ENCODE peak calls at places on chromosomes 16 and 17, in ten cellular contexts. S, N, T, X, B, D, Y, R, W and E are unnamed samples.

GRCh38 chr16:71911121-71911520 is 15.8 kb downstream of the IST1 start:
- DNase-seq in N (no peak), W (no peak), X (no peak), R (no peak), T (no peak), Y (no peak), B (no peak), S (no peak), D (no peak), E (no peak)

GRCh38 chr17:13576661-13577526 is 24.8 kb downstream of the HS3ST3A1 start:
- DNase-seq in T (no peak), R (no peak), W (no peak), X (no peak), S (no peak), Y (no peak), D (no peak), B (peak), N (no peak), E (no peak)

GRCh38 chr17:20063665-20064648 is 54.8 kb downstream of the SPECC1 start:
- DNase-seq in B (peak), S (peak), Y (peak), D (no peak), R (no peak), W (peak), T (peak), X (no peak), N (no peak), E (peak)

GRCh38 chr17:8506145-8506544 is 70.5 kb downstream of the NDEL1 start:
- DNase-seq in S (no peak), B (no peak), T (no peak), R (no peak), N (no peak), X (no peak), Y (no peak), W (no peak), D (no peak), E (no peak)

GRCh38 chr16:72434159-72434558 is 262.2 kb upstream of the PMFBP1 start:
- DNase-seq in W (peak), R (no peak), B (peak), X (no peak), N (no peak), D (no peak), Y (no peak), T (no peak), S (no peak), E (no peak)

GRCh38 chr16:72876221-72876620 is 171.7 kb downstream of the ZFHX3 start:
- DNase-seq in Y (no peak), B (peak), R (no peak), X (no peak), W (peak), S (no peak), D (no peak), N (no peak), T (peak), E (peak)

GRCh38 chr17:77010667-77011066 is 130.1 kb upstream of the SEC14L1 start:
- DNase-seq in N (no peak), R (no peak), D (no peak), B (no peak), Y (no peak), S (no peak), W (no peak), T (no peak), X (no peak), E (no peak)

GRCh38 chr17:82837586-82838320 is 2.1 kb downstream of the ZNF750 start:
- DNase-seq in R (no peak), B (no peak), D (no peak), N (no peak), W (no peak), Y (no peak), X (no peak), S (no peak), T (no peak), E (no peak)

GRCh38 chr17:44256671-44257070 is 11.3 kb downstream of the SLC4A1 start:
- DNase-seq in B (no peak), X (no peak), W (no peak), S (no peak), D (no peak), R (no peak), N (no peak), T (no peak), Y (no peak), E (no peak)

GRCh38 chr16:2511128-2511785 is 2.5 kb upstream of the ATP6V0C start:
- DNase-seq in T (peak), B (peak), N (no peak), X (no peak), S (peak), R (no peak), Y (no peak), D (no peak), W (no peak), E (no peak)

GRCh38 chr17:66805567-66805966 is 29.4 kb upstream of the CACNG5 start:
- DNase-seq in X (no peak), W (no peak), S (no peak), B (no peak), D (no peak), R (no peak), T (no peak), Y (no peak), N (no peak), E (no peak)

GRCh38 chr16:46830417-46830901 is 521 bp downstream of the C16orf87 start:
- DNase-seq in R (peak), D (peak), B (peak), X (peak), Y (peak), S (no peak), W (no peak), N (no peak), T (no peak), E (peak)

GRCh38 chr16:29012913-29013641 is 28.2 kb downstream of the LAT start:
- DNase-seq in Y (no peak), X (no peak), S (no peak), R (no peak), D (no peak), N (no peak), W (no peak), B (no peak), T (no peak), E (peak)

GRCh38 chr17:9054146-9054545 is 32.8 kb downstream of the NTN1 start:
- DNase-seq in S (no peak), D (no peak), T (peak), Y (no peak), X (no peak), R (no peak), B (no peak), N (no peak), W (no peak), E (no peak)

GRCh38 chr17:37064166-37064565 is 115.4 kb downstream of the AATF start:
- DNase-seq in R (no peak), S (no peak), N (peak), D (no peak), X (no peak), B (no peak), Y (no peak), T (no peak), W (no peak), E (no peak)

GRCh38 chr17:12599185-12599920 is 66.3 kb upstream of the MYOCD start:
- DNase-seq in T (no peak), D (no peak), B (no peak), W (peak), Y (no peak), X (no peak), N (no peak), R (no peak), S (no peak), E (no peak)

GRCh38 chr17:350706-351435 is 1.7 kb downstream of the RPH3AL start:
- DNase-seq in T (peak), B (peak), D (peak), Y (no peak), X (peak), N (peak), W (peak), S (no peak), R (no peak), E (no peak)

GRCh38 chr17:74325743-74326379 is at the start of gene KIF19:
- DNase-seq in S (peak), N (no peak), R (peak), B (peak), Y (no peak), T (no peak), D (peak), X (no peak), W (no peak), E (peak)

GRCh38 chr17:45364531-45365390 is 47.9 kb upstream of the MAP3K14 start:
- DNase-seq in R (no peak), X (no peak), B (peak), S (no peak), W (no peak), N (no peak), T (no peak), D (peak), Y (no peak), E (no peak)

GRCh38 chr17:27473748-27474609 is 17.7 kb downstream of the KSR1 start:
- DNase-seq in X (no peak), T (no peak), R (peak), W (no peak), D (no peak), B (peak), N (no peak), S (no peak), Y (no peak), E (peak)

GRCh38 chr17:1509255-1509943 is 7.0 kb downstream of the INPP5K start:
- DNase-seq in D (no peak), X (no peak), N (peak), S (no peak), Y (no peak), R (no peak), T (no peak), W (no peak), B (no peak), E (no peak)

GRCh38 chr16:67243481-67243880 is 3.8 kb downstream of the FHOD1 start:
- DNase-seq in Y (no peak), T (no peak), X (no peak), B (no peak), D (no peak), N (no peak), S (no peak), W (no peak), R (no peak), E (no peak)

GRCh38 chr16:67245674-67246080 is 1.6 kb downstream of the FHOD1 start:
- DNase-seq in N (no peak), B (no peak), S (no peak), W (no peak), D (no peak), T (no peak), Y (no peak), R (no peak), X (no peak), E (no peak)

GRCh38 chr16:67246081-67246944 is 968 bp downstream of the FHOD1 start:
- DNase-seq in T (peak), S (peak), Y (peak), D (peak), N (peak), R (peak), B (peak), W (peak), X (peak), E (peak)

GRCh38 chr16:67245189-67245585 is 2.1 kb downstream of the FHOD1 start:
- DNase-seq in D (no peak), Y (no peak), N (no peak), W (no peak), T (no peak), R (no peak), X (no peak), B (no peak), S (no peak), E (no peak)

GRCh38 chr16:67244387-67245188 is 2.7 kb downstream of the FHOD1 start:
- DNase-seq in W (peak), T (peak), Y (no peak), B (peak), R (no peak), N (no peak), D (no peak), X (no peak), S (no peak), E (peak)
- TF ChIP-seq CTCF in W (peak), T (no peak), Y (no peak), B (peak), R (no peak), N (no peak), D (no peak), X (no peak), S (no peak), E (no peak)

GRCh38 chr16:27315333-27316037 is 1.7 kb downstream of the IL4R start:
- DNase-seq in B (peak), X (no peak), T (peak), S (no peak), Y (no peak), D (no peak), N (peak), W (peak), R (peak), E (peak)
- TF ChIP-seq CTCF in B (peak), X (no peak), T (no peak), S (no peak), Y (no peak), D (no peak), N (no peak), W (no peak), R (peak), E (peak)

GRCh38 chr16:76959166-76959565 is 231.8 kb upstream of the MON1B start:
- DNase-seq in X (no peak), D (no peak), B (no peak), Y (no peak), W (no peak), N (no peak), S (no peak), T (no peak), R (no peak), E (no peak)

GRCh38 chr16:76955629-76956028 is 235.4 kb upstream of the MON1B start:
- DNase-seq in D (no peak), B (peak), N (no peak), R (no peak), Y (no peak), T (no peak), S (no peak), X (no peak), W (no peak), E (no peak)

GRCh38 chr16:76956394-76956793 is 234.6 kb upstream of the MON1B start:
- DNase-seq in R (peak), W (no peak), D (no peak), N (no peak), X (no peak), S (no peak), Y (no peak), T (no peak), B (peak), E (no peak)

DNA sequence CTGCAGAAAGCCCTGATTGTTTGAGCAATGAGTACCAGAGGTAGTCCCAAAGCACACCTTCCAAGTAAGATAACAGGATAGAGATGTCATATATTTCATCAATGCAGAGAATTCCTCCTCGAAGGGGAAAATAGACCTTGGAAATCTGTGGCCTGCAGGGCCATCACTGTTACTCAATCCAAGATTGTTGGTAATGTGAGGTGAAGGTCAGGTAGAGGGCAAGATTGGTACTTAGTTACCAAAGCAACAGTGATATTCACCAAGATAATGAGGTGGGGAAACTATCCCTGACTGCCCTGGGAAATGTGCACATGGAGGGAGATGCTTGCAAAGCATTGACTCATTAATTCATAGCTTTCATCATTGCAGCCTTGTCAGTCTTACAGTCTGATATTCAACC is 234.2 kb upstream of the MON1B start:
- DNase-seq in N (no peak), T (no peak), W (no peak), X (no peak), R (no peak), D (no peak), S (no peak), Y (no peak), B (peak), E (no peak)
- TF ChIP-seq CTCF in N (no peak), T (no peak), W (no peak), X (no peak), R (no peak), D (no peak), S (no peak), Y (no peak), B (no peak), E (no peak)

DNA sequence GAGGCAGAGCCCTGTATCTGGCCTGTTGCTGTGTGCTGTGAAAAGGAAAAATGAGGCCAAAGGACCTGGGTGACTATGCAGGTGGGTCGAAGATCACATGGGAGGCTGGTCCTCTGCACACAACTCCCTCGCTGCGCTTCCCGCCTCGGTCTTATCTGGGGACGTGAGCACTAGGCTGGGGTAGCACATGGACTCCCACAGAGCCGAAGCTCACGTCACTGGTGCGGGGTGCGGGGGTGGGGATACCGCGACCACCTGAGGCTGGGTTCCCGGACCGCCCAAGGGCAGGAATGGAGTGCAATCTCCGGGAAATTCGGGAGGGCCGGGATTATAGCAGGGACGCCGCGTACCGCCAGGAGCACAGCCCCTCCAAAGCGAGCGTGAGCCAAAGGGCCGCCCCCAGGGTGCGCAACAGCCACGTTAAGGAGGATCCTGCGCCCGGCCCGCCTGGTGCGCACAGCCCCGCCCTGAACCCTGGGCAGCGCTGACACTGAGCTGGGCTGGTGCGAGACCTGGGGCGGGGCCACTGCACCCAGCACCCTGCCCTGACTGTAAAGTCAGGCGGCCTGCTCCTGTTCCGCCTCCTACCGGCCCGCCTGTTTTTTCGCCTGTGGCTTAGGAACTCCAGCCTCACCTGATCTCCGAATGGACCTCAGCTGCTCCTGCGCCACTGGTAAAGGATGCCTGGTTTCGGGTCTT is 4.8 kb downstream of the MT1A start:
- DNase-seq in S (no peak), R (peak), B (peak), N (peak), Y (no peak), W (peak), D (no peak), T (peak), X (no peak), E (peak)
- TF ChIP-seq CTCF in S (no peak), R (peak), B (peak), N (peak), Y (peak), W (peak), D (no peak), T (peak), X (peak), E (peak)

DNA sequence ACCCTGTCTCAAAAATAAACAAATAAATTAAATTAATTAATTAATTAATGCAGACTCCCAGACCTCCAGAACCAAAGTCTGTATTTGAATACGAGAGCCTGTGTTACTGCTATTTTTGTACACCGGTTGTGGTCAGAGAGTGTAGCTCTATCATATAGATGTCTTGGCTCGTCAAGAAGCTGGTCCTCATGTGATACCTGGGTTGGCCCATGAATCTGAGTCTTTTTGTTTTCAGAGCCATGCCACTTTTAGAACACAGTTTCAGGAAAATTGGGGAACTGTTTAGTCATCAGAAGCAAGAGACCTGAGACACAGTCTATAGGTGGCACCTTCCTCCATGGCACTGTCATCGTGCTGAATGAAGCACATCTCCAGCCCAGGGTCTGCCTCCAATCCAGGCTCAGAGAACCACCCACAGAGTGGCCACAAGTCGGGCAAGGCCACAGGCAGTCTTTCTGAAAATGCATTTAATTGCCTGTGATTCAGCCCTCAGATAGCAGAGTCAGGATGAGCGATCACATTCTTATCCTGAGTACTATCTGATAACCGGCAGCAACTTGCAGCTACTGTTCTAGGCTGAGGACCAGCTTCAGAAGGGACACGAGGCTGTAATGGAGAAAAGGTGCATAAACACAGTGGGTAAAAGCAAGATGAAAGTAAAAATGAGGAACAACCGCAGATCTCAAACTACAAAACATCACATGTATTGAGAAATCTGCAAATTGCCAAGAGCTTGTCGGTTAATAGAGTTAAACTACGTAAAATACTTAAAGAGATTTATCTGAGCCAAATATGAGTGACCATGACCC is 14.2 kb upstream of the HAPSTR1 start:
- DNase-seq in W (peak), X (no peak), Y (no peak), R (no peak), B (no peak), N (no peak), T (no peak), S (no peak), D (no peak), E (peak)
- TF ChIP-seq CTCF in W (no peak), X (no peak), Y (no peak), R (no peak), B (no peak), N (no peak), T (no peak), S (no peak), D (no peak), E (no peak)

GRCh38 chr16:85239239-85239638 is 127.0 kb upstream of the CIBAR2 start:
- DNase-seq in Y (no peak), R (no peak), S (no peak), T (no peak), D (no peak), W (no peak), B (no peak), X (no peak), N (no peak), E (no peak)

GRCh38 chr16:85235988-85236831 is 123.9 kb upstream of the CIBAR2 start:
- DNase-seq in T (no peak), D (peak), X (no peak), B (no peak), W (no peak), R (no peak), S (no peak), Y (no peak), N (no peak), E (no peak)

GRCh38 chr16:85239871-85240270 is 127.6 kb upstream of the CIBAR2 start:
- DNase-seq in B (no peak), S (no peak), Y (no peak), R (no peak), N (no peak), D (no peak), T (no peak), W (no peak), X (no peak), E (no peak)

GRCh38 chr16:85237817-85238216 is 125.5 kb upstream of the CIBAR2 start:
- DNase-seq in B (no peak), N (no peak), T (no peak), D (no peak), X (no peak), R (no peak), Y (no peak), W (no peak), S (no peak), E (no peak)

DNA sequence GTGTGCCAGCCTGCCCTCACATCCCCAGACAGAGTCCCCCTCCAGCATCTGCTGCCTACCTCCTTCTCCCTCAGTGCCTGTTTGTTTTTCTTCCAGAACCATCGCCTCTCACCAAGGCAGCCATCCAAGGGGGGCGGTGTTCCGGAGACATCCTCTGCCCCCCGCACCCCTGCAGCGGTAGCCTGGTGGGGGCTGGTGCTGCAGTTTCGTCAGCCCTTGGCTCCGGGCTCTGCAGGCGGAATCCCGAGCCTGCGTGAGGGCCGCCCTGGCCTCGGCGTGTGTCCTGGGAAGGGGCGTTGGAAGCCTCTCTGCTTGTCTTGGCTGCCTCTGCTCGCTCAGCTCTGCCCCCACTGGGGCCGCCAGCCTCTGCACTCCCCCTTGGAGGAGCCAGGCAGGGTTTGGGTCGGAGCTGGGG is 126.0 kb upstream of the CIBAR2 start:
- DNase-seq in S (peak), T (peak), B (peak), X (no peak), D (peak), W (peak), Y (peak), R (peak), N (no peak), E (no peak)
- TF ChIP-seq CTCF in S (no peak), T (peak), B (no peak), X (peak), D (no peak), W (peak), Y (peak), R (peak), N (no peak), E (no peak)

GRCh38 chr17:79305831-79306687 is 231.4 kb downstream of the ENGASE start:
- DNase-seq in X (no peak), W (no peak), B (no peak), T (no peak), Y (no peak), R (no peak), D (no peak), S (no peak), N (no peak), E (no peak)
- TF ChIP-seq CTCF in X (no peak), W (no peak), B (no peak), T (no peak), Y (no peak), R (no peak), D (no peak), S (no peak), N (no peak), E (no peak)